ENCODE peak calls at places on chromosome 13, in eight cellular contexts. D is nucleus accumbens; E is non-pigmented ciliary epithelial cell; S is T follicular helper cell; G is AG08395; M is AG20443; F is activated naive CD8-positive, alpha-beta T cell treated with anti-CD3 and anti-CD28 coated beads, Interleukin-2, amount 50 U/mL, for 24 hours; N is stomach. Z is an unnamed sample.

GRCh38 chr13:51122868-51123267 is 11.8 kb upstream of the C13orf42 start:
- DNase-seq in D (no peak), E (no peak), S (no peak), G (no peak), M (no peak), F (peak), N (no peak), Z (no peak)

GRCh38 chr13:42022796-42023493 is 25.5 kb upstream of the DGKH start:
- DNase-seq in D (no peak), E (no peak), S (no peak), G (no peak), M (no peak), F (no peak), N (no peak), Z (no peak)

GRCh38 chr13:57740719-57741118 is 109.2 kb downstream of the PCDH17 start:
- DNase-seq in D (no peak), E (no peak), S (no peak), G (no peak), M (no peak), F (no peak), N (no peak), Z (no peak)

GRCh38 chr13:98055623-98056022 is 87.3 kb upstream of the FARP1 start:
- DNase-seq in D (no peak), E (no peak), S (no peak), G (no peak), M (no peak), F (no peak), N (no peak), Z (no peak)

GRCh38 chr13:97242755-97243497 is 20.8 kb downstream of the MBNL2 start:
- DNase-seq in D (peak), E (no peak), S (no peak), G (no peak), M (no peak), F (no peak), N (no peak), Z (peak)

GRCh38 chr13:109427148-109427547 is 359.2 kb downstream of the IRS2 start:
- DNase-seq in D (no peak), E (no peak), S (no peak), G (peak), M (peak), F (no peak), N (no peak), Z (no peak)

GRCh38 chr13:66660013-66660804 is 569.9 kb downstream of the PCDH9 start:
- DNase-seq in D (no peak), E (peak), S (no peak), G (peak), M (no peak), F (no peak), N (no peak), Z (no peak)

GRCh38 chr13:112510002-112510780 is 77.8 kb downstream of the TUBGCP3 start:
- DNase-seq in D (peak), E (peak), S (no peak), G (peak), M (peak), F (no peak), N (no peak), Z (peak)

GRCh38 chr13:25966086-25966485 is 85.7 kb downstream of the SHISA2 start:
- DNase-seq in D (no peak), E (no peak), S (no peak), G (no peak), M (no peak), F (no peak), N (no peak), Z (no peak)

GRCh38 chr13:113182046-113182445 is 23.6 kb downstream of the PROZ start:
- DNase-seq in D (no peak), E (no peak), S (no peak), G (no peak), M (no peak), F (no peak), N (no peak), Z (no peak)

GRCh38 chr13:45185286-45185685 is 15.6 kb downstream of the KCTD4 start:
- DNase-seq in D (no peak), E (no peak), S (no peak), G (no peak), M (no peak), F (no peak), N (no peak), Z (no peak)

GRCh38 chr13:92379371-92379770 is 847.2 kb upstream of the GPC6 start:
- DNase-seq in D (no peak), E (no peak), S (no peak), G (no peak), M (no peak), F (no peak), N (no peak), Z (no peak)

GRCh38 chr13:26956532-26957142 is 196.1 kb upstream of the GPR12 start:
- DNase-seq in D (no peak), E (no peak), S (no peak), G (no peak), M (no peak), F (no peak), N (no peak), Z (peak)

GRCh38 chr13:84096221-84096620 is 213.9 kb upstream of the SLITRK1 start:
- DNase-seq in D (no peak), E (no peak), S (no peak), G (no peak), M (no peak), F (no peak), N (no peak), Z (no peak)

GRCh38 chr13:114131581-114132418 is 623 bp downstream of the RASA3 start:
- DNase-seq in D (no peak), E (no peak), S (peak), G (no peak), M (no peak), F (no peak), N (no peak), Z (no peak)

GRCh38 chr13:91740811-91741210 is 342.4 kb downstream of the GPC5 start:
- DNase-seq in D (no peak), E (no peak), S (no peak), G (no peak), M (no peak), F (no peak), N (no peak), Z (no peak)

GRCh38 chr13:98207411-98207810 is 30.3 kb upstream of the RNF113B start:
- DNase-seq in D (no peak), E (no peak), S (no peak), G (no peak), M (peak), F (no peak), N (no peak), Z (no peak)

GRCh38 chr13:92460479-92460878 is 766.1 kb upstream of the GPC6 start:
- DNase-seq in D (no peak), E (no peak), S (no peak), G (no peak), M (no peak), F (no peak), N (no peak), Z (no peak)

GRCh38 chr13:41782086-41782485 is 178.8 kb downstream of the VWA8 start:
- DNase-seq in D (no peak), E (no peak), S (no peak), G (no peak), M (no peak), F (no peak), N (no peak), Z (peak)

GRCh38 chr13:41268764-41269163 is 5.4 kb upstream of the MTRF1 start:
- DNase-seq in D (no peak), E (no peak), S (no peak), G (no peak), M (no peak), F (no peak), N (no peak), Z (no peak)

GRCh38 chr13:39415403-39415802 is 187.6 kb downstream of the LHFPL6 start:
- DNase-seq in D (peak), E (no peak), S (no peak), G (peak), M (peak), F (no peak), N (no peak), Z (no peak)

GRCh38 chr13:40220299-40220935 is 446.0 kb downstream of the FOXO1 start:
- DNase-seq in D (no peak), E (peak), S (no peak), G (no peak), M (no peak), F (no peak), N (no peak), Z (peak)

GRCh38 chr13:41018583-41018909 is 570 bp downstream of the ELF1 start:
- DNase-seq in D (no peak), E (no peak), S (no peak), G (no peak), M (no peak), F (no peak), N (no peak), Z (no peak)

GRCh38 chr13:98478134-98479129 is 98.5 kb downstream of the STK24 start:
- DNase-seq in D (no peak), E (no peak), S (no peak), G (peak), M (peak), F (peak), N (no peak), Z (no peak)

GRCh38 chr13:30466358-30466714 is 600 bp upstream of the HMGB1 start:
- DNase-seq in D (no peak), E (no peak), S (no peak), G (peak), M (no peak), F (peak), N (no peak), Z (no peak)

GRCh38 chr13:81916471-81916870 is 1575.5 kb upstream of the SPRY2 start:
- DNase-seq in D (no peak), E (no peak), S (no peak), G (no peak), M (no peak), F (no peak), N (no peak), Z (no peak)

Z was measured in trophoblast cell.